ENCODE peak calls at places on chromosomes 7 and 10, in five cellular contexts. P, V, Z, W and U are unnamed samples.

GRCh38 chr10:131159771-131160170 is 151.8 kb downstream of the TCERG1L start:
- DNase-seq in P (no peak), V (no peak), Z (no peak), W (no peak), U (no peak)

GRCh38 chr7:150337659-150338081 is 3.8 kb downstream of the RARRES2 start:
- DNase-seq in P (no peak), V (no peak), Z (no peak), W (no peak), U (no peak)

GRCh38 chr10:62386401-62387320 is 12.5 kb downstream of the ZNF365 start:
- DNase-seq in P (no peak), V (no peak), Z (peak), W (no peak), U (no peak)

GRCh38 chr7:55651057-55651456 is 78.8 kb upstream of the VOPP1 start:
- DNase-seq in P (no peak), V (no peak), Z (no peak), W (no peak), U (no peak)

GRCh38 chr7:107860981-107861652 is 29.9 kb upstream of the DLD start:
- DNase-seq in P (no peak), V (no peak), Z (peak), W (peak), U (no peak)

GRCh38 chr7:27944626-27945025 is 204.7 kb downstream of the TAX1BP1 start:
- DNase-seq in P (peak), V (no peak), Z (peak), W (no peak), U (no peak)

GRCh38 chr10:96974348-96974747 is 142.2 kb downstream of the LCOR start:
- DNase-seq in P (no peak), V (no peak), Z (peak), W (no peak), U (no peak)

GRCh38 chr7:142496545-142496991 is 238.7 kb upstream of the PRSS58 start:
- DNase-seq in P (no peak), V (peak), Z (peak), W (no peak), U (no peak)

GRCh38 chr10:76429642-76430041 is 998.2 kb downstream of the LRMDA start:
- DNase-seq in P (no peak), V (no peak), Z (peak), W (no peak), U (no peak)

GRCh38 chr10:30770816-30771215 is 141.3 kb upstream of the LYZL2 start:
- DNase-seq in P (no peak), V (no peak), Z (no peak), W (no peak), U (no peak)

GRCh38 chr10:30773501-30773900 is 143.9 kb upstream of the LYZL2 start:
- DNase-seq in P (no peak), V (no peak), Z (no peak), W (no peak), U (no peak)

GRCh38 chr10:30778769-30779168 is 149.2 kb upstream of the LYZL2 start:
- DNase-seq in P (no peak), V (no peak), Z (no peak), W (no peak), U (no peak)

GRCh38 chr10:30774281-30774680 is 144.7 kb upstream of the LYZL2 start:
- DNase-seq in P (no peak), V (no peak), Z (no peak), W (no peak), U (no peak)

DNA sequence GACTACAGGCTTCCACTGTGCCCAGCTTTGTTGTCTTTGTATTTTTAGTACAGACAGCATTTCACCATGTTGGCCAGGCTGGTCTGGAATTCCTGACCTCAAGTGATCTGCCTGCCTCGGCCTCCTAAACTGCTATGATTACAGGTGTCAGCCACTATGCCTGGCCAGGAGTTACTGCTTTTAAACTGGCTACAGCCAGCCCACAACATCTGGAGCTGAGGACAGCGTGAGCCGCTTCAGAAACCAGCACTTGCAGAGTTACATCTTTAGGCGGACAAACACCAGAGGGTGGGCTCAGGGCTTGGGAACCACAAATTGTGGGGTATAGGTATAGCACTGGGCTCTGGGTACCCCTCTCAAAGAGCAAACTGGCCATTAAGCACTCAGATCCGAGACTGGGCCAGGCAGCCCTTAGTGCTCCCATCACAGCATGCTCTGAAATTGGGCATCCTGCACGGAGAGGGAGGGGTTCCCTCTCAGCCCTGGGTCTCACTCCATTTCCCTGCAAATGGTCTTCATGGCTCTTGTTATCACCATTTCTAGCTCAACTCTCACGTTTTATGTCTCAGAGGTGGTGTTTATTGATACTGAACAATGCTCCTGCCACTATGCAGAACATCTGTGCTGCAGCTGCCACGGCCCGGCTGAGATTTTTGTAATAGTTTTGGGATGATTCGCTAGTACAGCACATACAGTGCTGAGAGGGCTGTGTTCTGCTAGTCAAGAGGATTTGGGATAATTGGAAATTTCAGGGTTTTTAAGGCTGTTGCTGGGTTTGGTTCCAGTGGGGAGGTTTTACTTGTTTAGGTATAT is 146.4 kb upstream of the LYZL2 start:
- DNase-seq in P (no peak), V (no peak), Z (peak), W (no peak), U (no peak)
- H3K27ac ChIP-seq in P (no peak), V (peak), Z (no peak), W (no peak), U (no peak)

GRCh38 chr10:112224933-112225529 is 41.5 kb upstream of the GPAM start:
- DNase-seq in P (no peak), V (no peak), Z (no peak), W (no peak), U (no peak)

GRCh38 chr10:112226439-112227248 is 43.1 kb upstream of the GPAM start:
- DNase-seq in P (no peak), V (no peak), Z (no peak), W (no peak), U (no peak)

GRCh38 chr10:112227331-112227961 is 43.9 kb upstream of the GPAM start:
- DNase-seq in P (no peak), V (peak), Z (peak), W (no peak), U (no peak)

GRCh38 chr10:112223725-112224124 is 40.2 kb upstream of the GPAM start:
- DNase-seq in P (no peak), V (no peak), Z (no peak), W (no peak), U (no peak)

GRCh38 chr10:112225771-112226438 is 42.3 kb upstream of the GPAM start:
- DNase-seq in P (no peak), V (no peak), Z (no peak), W (no peak), U (no peak)
- H3K27ac ChIP-seq in P (no peak), V (peak), Z (no peak), W (no peak), U (no peak)

GRCh38 chr7:22677680-22678079 is 49.3 kb upstream of the IL6 start:
- DNase-seq in P (no peak), V (no peak), Z (no peak), W (no peak), U (no peak)

GRCh38 chr7:22681852-22682657 is 44.9 kb upstream of the IL6 start:
- DNase-seq in P (no peak), V (no peak), Z (no peak), W (no peak), U (no peak)

GRCh38 chr7:22688034-22688433 is 39.0 kb upstream of the IL6 start:
- DNase-seq in P (no peak), V (no peak), Z (no peak), W (no peak), U (no peak)

GRCh38 chr7:22680482-22680901 is 46.5 kb upstream of the IL6 start:
- DNase-seq in P (no peak), V (no peak), Z (no peak), W (no peak), U (no peak)

DNA sequence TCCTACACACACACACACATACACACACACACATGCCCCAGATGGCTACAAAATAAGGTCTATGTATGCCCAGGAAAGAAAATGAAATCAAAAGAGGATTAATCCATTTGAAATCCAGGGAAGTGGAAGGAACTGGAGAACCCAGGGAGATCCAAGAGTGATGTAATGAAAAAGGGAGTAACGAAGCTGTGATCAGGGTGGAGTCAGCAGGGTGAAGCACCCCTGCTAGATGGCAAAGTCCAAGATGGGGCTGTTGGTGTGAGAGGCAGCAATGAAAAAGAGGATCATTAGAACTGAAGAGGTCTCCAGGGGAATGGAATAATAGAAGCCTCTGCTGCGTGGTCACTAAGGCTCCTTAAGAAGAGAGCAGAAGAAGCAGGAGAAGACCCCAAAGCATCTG is 43.6 kb upstream of the IL6 start:
- DNase-seq in P (no peak), V (peak), Z (no peak), W (no peak), U (no peak)
- H3K27ac ChIP-seq in P (no peak), V (no peak), Z (no peak), W (no peak), U (no peak)

GRCh38 chr10:126518186-126519080 is 130.2 kb upstream of the ADAM12 start:
- DNase-seq in P (no peak), V (no peak), Z (no peak), W (no peak), U (no peak)
- H3K27ac ChIP-seq in P (no peak), V (no peak), Z (no peak), W (no peak), U (no peak)

GRCh38 chr10:127977368-127978009 is 70.6 kb downstream of the PTPRE start:
- DNase-seq in P (peak), V (no peak), Z (peak), W (no peak), U (peak)

GRCh38 chr10:127980898-127981297 is 74.0 kb downstream of the PTPRE start:
- DNase-seq in P (no peak), V (no peak), Z (no peak), W (no peak), U (no peak)

GRCh38 chr10:127978481-127978880 is 71.6 kb downstream of the PTPRE start:
- DNase-seq in P (no peak), V (no peak), Z (no peak), W (no peak), U (no peak)

GRCh38 chr10:127979566-127979965 is 72.7 kb downstream of the PTPRE start:
- DNase-seq in P (no peak), V (no peak), Z (no peak), W (no peak), U (no peak)

GRCh38 chr10:127979017-127979416 is 72.1 kb downstream of the PTPRE start:
- DNase-seq in P (no peak), V (no peak), Z (no peak), W (no peak), U (no peak)
- H3K27ac ChIP-seq in P (no peak), V (no peak), Z (no peak), W (no peak), U (no peak)

GRCh38 chr10:45457487-45457886 is 83.5 kb downstream of the ALOX5 start:
- DNase-seq in P (no peak), V (no peak), Z (no peak), W (peak), U (no peak)

GRCh38 chr10:45454262-45454661 is 80.2 kb downstream of the ALOX5 start:
- DNase-seq in P (no peak), V (no peak), Z (no peak), W (no peak), U (no peak)

GRCh38 chr10:45453639-45454250 is 79.7 kb downstream of the ALOX5 start:
- DNase-seq in P (no peak), V (no peak), Z (no peak), W (no peak), U (no peak)

GRCh38 chr10:45454859-45455258 is 80.8 kb downstream of the ALOX5 start:
- DNase-seq in P (no peak), V (no peak), Z (no peak), W (no peak), U (no peak)

DNA sequence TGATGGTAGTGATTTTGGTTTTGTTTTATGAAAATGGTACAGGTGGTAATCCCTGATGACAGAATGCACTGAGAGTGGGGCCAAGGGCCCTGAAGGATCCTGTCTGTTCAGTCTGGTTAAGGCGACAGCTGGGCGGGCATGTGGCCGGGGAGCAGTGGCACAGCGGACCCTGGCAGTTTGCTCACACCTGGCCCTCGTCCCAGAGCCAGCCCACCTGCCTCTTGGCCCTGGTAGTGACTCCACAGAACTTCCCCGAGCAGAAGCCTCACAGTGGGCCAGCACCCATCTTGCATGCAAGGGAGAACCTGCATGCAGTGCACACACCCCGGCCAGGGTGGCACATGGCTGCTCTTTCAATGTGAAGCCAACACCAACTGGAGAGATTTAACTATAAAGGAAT is 82.8 kb downstream of the ALOX5 start:
- DNase-seq in P (no peak), V (no peak), Z (no peak), W (peak), U (no peak)
- H3K27ac ChIP-seq in P (no peak), V (no peak), Z (no peak), W (no peak), U (no peak)